ENCODE peak calls at places on chromosomes 4 and X, in six cellular contexts. I is PC-3, M is HCT116, S is MM.1S, C is GM23248, A is SK-N-SH. Q is an unnamed sample.
A peak's percentile ranks its signal among the peaks of the same experiment; 100 is the strongest.

GRCh38 chr4:36399762-36400353 is 118.4 kb downstream of the DTHD1 start:
- DNase-seq in I (peak; percentile 53), M (no peak), S (peak; percentile 47), C (peak; percentile 14), A (no peak), Q (peak; percentile 60)

GRCh38 chr4:185421366-185422124 is 4.2 kb downstream of the UFSP2 start:
- DNase-seq in I (no peak), M (no peak), S (peak; percentile 8), C (peak; percentile 69), A (no peak), Q (no peak)

GRCh38 chrX:7072856-7073255 is 74.7 kb upstream of the STS start:
- DNase-seq in I (no peak), M (no peak), S (no peak), C (no peak), A (no peak), Q (no peak)

GRCh38 chrX:107849747-107850478 is 24.2 kb downstream of the MID2 start:
- DNase-seq in I (peak; percentile 25), M (no peak), S (no peak), C (peak; percentile 31), A (no peak), Q (no peak)

GRCh38 chr4:145709843-145710242 is 29.9 kb downstream of the C4orf51 start:
- DNase-seq in I (peak; percentile 93), M (no peak), S (no peak), C (peak; percentile 95), A (no peak), Q (no peak)

GRCh38 chr4:675036-675804 is 878 bp downstream of the MYL5 start:
- DNase-seq in I (no peak), M (no peak), S (no peak), C (peak; percentile 56), A (peak; percentile 60), Q (peak; percentile 65)

GRCh38 chrX:39302838-39303237 is 501.6 kb downstream of the MID1IP1 start:
- DNase-seq in I (no peak), M (no peak), S (no peak), C (no peak), A (no peak), Q (no peak)

GRCh38 chrX:112913807-112914206 is 73.2 kb upstream of the AMOT start:
- DNase-seq in I (no peak), M (no peak), S (no peak), C (peak; percentile 5), A (no peak), Q (no peak)

GRCh38 chr4:78205601-78206000 is 148.5 kb downstream of the FRAS1 start:
- DNase-seq in I (no peak), M (no peak), S (no peak), C (no peak), A (peak; percentile 31), Q (no peak)

GRCh38 chrX:69082055-69082752 is 83.0 kb downstream of the PJA1 start:
- DNase-seq in I (no peak), M (no peak), S (no peak), C (no peak), A (no peak), Q (no peak)

GRCh38 chr4:49032440-49033161 is 46.5 kb downstream of the CWH43 start:
- DNase-seq in I (peak; percentile 54), M (peak; percentile 6), S (peak; percentile 45), C (peak; percentile 36), A (peak; percentile 27), Q (peak; percentile 75)

DNA sequence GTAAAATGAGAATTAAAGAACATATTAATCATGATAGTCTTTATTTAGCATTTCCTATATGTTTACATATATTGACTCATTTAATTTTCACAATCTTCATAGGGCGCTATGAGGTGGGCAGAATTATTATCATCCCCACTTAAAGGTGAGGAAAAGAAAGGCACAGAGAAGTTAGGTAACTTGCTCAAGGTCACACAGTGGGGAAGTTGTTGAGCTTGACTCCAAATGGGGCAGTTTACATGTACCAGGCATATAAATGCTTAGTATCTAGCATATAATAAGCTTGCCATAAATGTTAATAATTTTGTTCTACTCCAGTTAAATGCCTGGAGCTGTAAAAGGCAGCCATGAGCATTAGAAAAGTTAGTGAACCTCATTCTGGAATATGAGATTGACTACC is 1.5 kb downstream of the CMC4 start:
- DNase-seq in I (no peak), M (no peak), S (no peak), C (no peak), A (no peak), Q (no peak)
- H3K4me3 ChIP-seq in I (peak overlapping the region; percentile 83), M (peak overlapping the region; percentile 64), S (no peak overlapping the region), C (peak overlapping the region; percentile 92), A (peak overlapping the region; percentile 64), Q (peak overlapping the region; percentile 86)

DNA sequence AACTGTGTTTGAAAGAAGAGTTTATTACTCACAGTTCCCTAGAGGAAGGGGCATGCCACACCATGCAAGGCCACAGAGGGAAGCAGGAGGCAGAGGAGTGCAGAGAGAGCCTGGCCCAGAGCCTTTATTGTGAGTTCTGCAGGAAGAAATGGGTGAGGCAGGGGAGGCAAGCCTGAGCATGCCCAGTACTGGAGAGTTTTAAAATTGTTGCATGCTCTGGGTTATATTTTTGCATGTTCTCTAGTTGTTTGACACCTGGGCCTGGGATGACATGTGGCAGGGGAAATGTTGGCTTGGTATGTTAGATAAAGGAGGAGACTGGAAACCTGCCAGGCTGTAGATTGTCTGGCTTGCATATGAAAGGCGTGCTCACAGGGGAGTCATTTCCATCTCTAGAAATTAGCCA is 19.7 kb upstream of the CRMP1 start:
- DNase-seq in I (no peak), M (no peak), S (no peak), C (no peak), A (peak; percentile 42), Q (no peak)
- H3K9ac ChIP-seq in I (no peak overlapping the region), M (no peak overlapping the region), S (no peak overlapping the region), C (no peak overlapping the region), A (no peak overlapping the region), Q (no peak overlapping the region)

DNA sequence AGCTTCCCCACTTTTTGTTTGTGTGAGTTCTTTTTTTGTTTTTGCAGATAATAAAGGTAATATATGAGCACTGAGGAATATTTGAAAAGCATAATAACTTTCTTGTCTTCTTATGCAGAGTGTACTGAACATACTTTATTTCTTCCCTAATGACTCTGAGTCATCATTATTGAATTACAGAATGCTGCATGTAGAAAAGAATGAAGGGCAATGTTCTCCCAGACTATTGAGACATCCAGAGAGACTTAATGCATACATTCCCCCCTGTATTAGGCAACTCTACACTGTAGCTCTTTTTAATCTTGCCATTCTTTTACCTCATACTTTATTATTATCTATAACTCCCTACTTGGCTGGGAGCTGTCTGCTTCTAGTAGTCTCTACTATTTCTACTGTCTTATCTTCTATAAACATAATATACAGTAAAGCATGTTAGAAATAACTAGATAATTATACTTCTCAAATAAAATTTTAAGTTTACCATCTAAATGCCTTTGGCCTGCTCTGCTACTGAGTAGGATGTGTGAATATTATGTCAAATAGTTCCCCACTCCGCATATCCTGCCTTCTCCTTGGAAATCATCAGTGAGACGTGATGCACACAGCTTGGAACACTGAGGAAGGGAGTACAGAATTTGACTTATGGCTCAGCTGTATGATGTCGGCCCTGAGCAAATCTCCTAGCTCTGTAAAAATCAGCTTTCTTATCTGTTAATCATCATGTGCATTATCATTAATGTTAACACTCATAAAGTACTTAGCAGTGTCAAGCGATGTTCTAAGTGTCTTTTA is 240.7 kb upstream of the ANKRD50 start:
- DNase-seq in I (peak; percentile 59), M (no peak), S (no peak), C (peak; percentile 70), A (no peak), Q (no peak)
- H3K9me2 ChIP-seq in I (no peaks in the 10 kb centered on the region), M (no peaks in the 10 kb centered on the region), S (no peaks in the 10 kb centered on the region), C (no peaks in the 10 kb centered on the region), A (no peaks in the 10 kb centered on the region), Q (no peaks in the 10 kb centered on the region)

DNA sequence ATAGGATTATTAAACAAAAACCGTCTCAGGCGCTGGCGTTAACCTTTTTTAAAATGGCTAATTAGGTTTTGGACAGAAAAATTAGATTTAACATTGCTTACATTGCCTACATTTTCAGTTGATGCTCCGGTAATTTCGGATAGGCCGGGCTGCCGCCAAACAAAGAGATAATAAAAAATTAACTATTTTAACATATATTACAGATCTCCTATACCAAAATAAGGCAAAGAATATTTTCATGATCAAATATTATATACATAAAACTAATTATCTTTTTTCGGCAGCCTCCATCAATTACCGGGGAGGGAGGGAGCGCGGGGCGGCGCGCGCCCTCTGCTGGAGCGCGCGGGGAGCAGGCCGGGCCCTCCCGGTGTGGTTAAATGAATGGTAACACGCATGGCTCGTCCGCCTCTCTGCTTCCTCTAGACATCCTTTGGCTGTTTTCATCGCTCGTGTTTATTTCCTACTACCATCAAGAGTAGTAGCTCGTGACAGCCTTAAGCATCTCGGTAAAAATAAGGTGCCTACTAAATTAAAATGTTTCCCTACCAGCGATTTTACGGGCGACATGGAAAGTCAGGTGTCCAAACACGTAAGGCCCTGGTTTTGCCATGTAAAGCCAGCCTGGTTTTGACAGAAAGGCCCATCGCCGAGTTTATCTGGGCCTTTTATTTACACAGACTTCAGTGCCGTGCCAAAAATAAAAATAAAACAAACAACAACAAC is 52.4 kb upstream of the TMEM33 start:
- DNase-seq in I (peak; percentile 39), M (no peak), S (peak; percentile 44), C (peak; percentile 59), A (peak; percentile 90), Q (peak; percentile 74)
- H3K4me3 ChIP-seq in I (no peak overlapping the region), M (no peak overlapping the region), S (peak overlapping the region; percentile 50), C (peak overlapping the region; percentile 57), A (peak overlapping the region; percentile 58), Q (no peak overlapping the region)

DNA sequence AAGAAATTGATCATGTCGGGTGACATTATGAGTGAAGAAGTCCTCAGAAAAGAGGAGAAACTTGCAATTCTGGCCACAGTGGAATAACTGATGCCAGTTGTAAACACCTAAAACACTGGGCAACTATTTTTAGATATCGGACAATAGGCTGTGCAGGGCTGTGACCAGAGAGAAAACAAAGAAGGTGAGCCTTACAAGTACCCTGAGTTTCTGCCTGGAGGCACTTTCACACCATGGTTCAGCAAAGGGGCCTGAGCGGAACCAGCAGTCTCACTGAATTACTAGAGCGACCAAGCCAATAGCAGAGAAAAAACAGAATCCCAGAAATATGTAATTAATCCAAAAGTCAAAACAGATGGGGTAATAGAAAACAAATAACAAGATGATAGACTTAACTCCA is 11.2 kb downstream of the IRAK1 start:
- DNase-seq in I (no peak), M (no peak), S (peak; percentile 62), C (no peak), A (peak; percentile 46), Q (no peak)
- H3K9ac ChIP-seq in I (no peak overlapping the region), M (no peak overlapping the region), S (peak overlapping the region; percentile 29), C (no peak overlapping the region), A (no peak overlapping the region), Q (no peak overlapping the region)

GRCh38 chr4:15681372-15682339 is at the start of gene FAM200B:
- DNase-seq in I (peak; percentile 99), M (peak; percentile 97), S (peak; percentile 98), C (peak; percentile 97), A (peak; percentile 99), Q (peak; percentile 99)
- H3K9me2 ChIP-seq in I (no peaks in the 10 kb centered on the region), M (no peaks in the 10 kb centered on the region), S (no peaks in the 10 kb centered on the region), C (no peaks in the 10 kb centered on the region), A (no peaks in the 10 kb centered on the region), Q (no peaks in the 10 kb centered on the region)

GRCh38 chr4:148730766-148731165 is 288.6 kb upstream of the NR3C2 start:
- DNase-seq in I (no peak), M (no peak), S (no peak), C (no peak), A (no peak), Q (no peak)
- H3K4me3 ChIP-seq in I (no peak overlapping the region), M (no peak overlapping the region), S (no peak overlapping the region), C (no peak overlapping the region), A (no peak overlapping the region), Q (no peak overlapping the region)

Q was measured in Karpas-422.